ENCODE peak calls at places on chromosomes 12 and 14, in six cellular contexts. T, L, X, Q, S and K are unnamed samples.
A peak's percentile ranks its signal among the peaks of the same experiment; 100 is the strongest.

GRCh38 chr14:101557811-101558738 is 3.2 kb upstream of the DIO3 start:
- DNase-seq in S (no peak), T (no peak), L (no peak), X (no peak), Q (no peak), K (no peak)

GRCh38 chr12:85759217-85759616 is 77.0 kb downstream of the RASSF9 start:
- DNase-seq in T (no peak), L (no peak), X (no peak), S (no peak), Q (no peak), K (no peak)

GRCh38 chr12:113162102-113163029 is 12.8 kb downstream of the CFAP73 start:
- DNase-seq in X (no peak), Q (no peak), L (no peak), S (no peak), T (peak; percentile 69), K (no peak)

GRCh38 chr12:49705479-49706267 is 1.5 kb downstream of the FMNL3 start:
- DNase-seq in L (peak; percentile 11), X (peak; percentile 16), S (peak; percentile 49), T (no peak), Q (no peak), K (peak; percentile 58)

GRCh38 chr14:27573018-27573417 is 975.2 kb upstream of the NOVA1 start:
- DNase-seq in Q (no peak), L (no peak), S (no peak), X (no peak), T (no peak), K (no peak)

GRCh38 chr12:127393896-127394295 is 873.1 kb upstream of the TMEM132C start:
- DNase-seq in Q (no peak), X (no peak), L (no peak), T (no peak), S (peak; percentile 49), K (no peak)

GRCh38 chr12:67483871-67484554 is 164.5 kb upstream of the DYRK2 start:
- DNase-seq in X (no peak), S (no peak), T (no peak), L (no peak), Q (peak; percentile 73), K (no peak)

GRCh38 chr12:22287776-22288621 is 46.5 kb downstream of the ST8SIA1 start:
- DNase-seq in S (no peak), Q (peak; percentile 36), X (peak; percentile 9), L (peak; percentile 28), T (no peak), K (no peak)